ENCODE peak calls at places on chromosome 18, in eight cellular contexts. J is ovary, W is colonic mucosa, D is AG10803, H is breast epithelium, V is testis, C is body of pancreas, A is H1. E is an unnamed sample.

GRCh38 chr18:3966985-3967856 is 487.9 kb downstream of the DLGAP1 start:
- DNase-seq in J (no peak), W (no peak), D (peak; percentile 45), H (no peak), V (no peak), C (peak; percentile 56), A (no peak), E (peak; percentile 13)

GRCh38 chr18:5058768-5059539 is 138.1 kb downstream of the AKAIN1 start:
- DNase-seq in J (no peak), W (no peak), D (no peak), H (no peak), V (no peak), C (no peak), A (no peak), E (no peak)

GRCh38 chr18:80204142-80204541 is 43.2 kb downstream of the PARD6G start:
- DNase-seq in J (no peak), W (no peak), D (no peak), H (no peak), V (no peak), C (no peak), A (no peak), E (no peak)

GRCh38 chr18:434410-434809 is 66.1 kb downstream of the COLEC12 start:
- DNase-seq in J (no peak), W (no peak), D (peak; percentile 56), H (no peak), V (no peak), C (no peak), A (no peak), E (no peak)

GRCh38 chr18:34643982-34644381 is 66.1 kb upstream of the DTNA start:
- DNase-seq in J (no peak), W (no peak), D (no peak), H (no peak), V (no peak), C (no peak), A (no peak), E (no peak)

GRCh38 chr18:3748081-3748480 is 298.1 kb downstream of the TGIF1 start:
- DNase-seq in J (no peak), W (no peak), D (no peak), H (no peak), V (no peak), C (no peak), A (no peak), E (no peak)

GRCh38 chr18:31741096-31741735 is 19.5 kb downstream of the SLC25A52 start:
- DNase-seq in J (no peak), W (peak; percentile 48), D (peak; percentile 33), H (no peak), V (peak; percentile 79), C (peak; percentile 48), A (no peak), E (peak; percentile 17)

GRCh38 chr18:13982136-13982535 is 66.8 kb upstream of the MC2R start:
- DNase-seq in J (no peak), W (no peak), D (no peak), H (no peak), V (no peak), C (no peak), A (no peak), E (no peak)

GRCh38 chr18:79736230-79736629 is 56.6 kb downstream of the CTDP1 start:
- DNase-seq in J (no peak), W (no peak), D (no peak), H (no peak), V (no peak), C (no peak), A (no peak), E (no peak)

GRCh38 chr18:7021994-7022840 is 95.4 kb downstream of the LAMA1 start:
- DNase-seq in J (no peak), W (peak; percentile 75), D (peak; percentile 16), H (no peak), V (no peak), C (peak; percentile 86), A (no peak), E (no peak)

GRCh38 chr18:24979223-24979622 is 372.7 kb downstream of the ZNF521 start:
- DNase-seq in J (no peak), W (no peak), D (no peak), H (no peak), V (no peak), C (no peak), A (no peak), E (no peak)

GRCh38 chr18:27662537-27662936 is 477.4 kb upstream of the CHST9 start:
- DNase-seq in J (no peak), W (no peak), D (no peak), H (no peak), V (no peak), C (no peak), A (no peak), E (no peak)
- H3K4me3 ChIP-seq in J (no peak overlapping the region), W (no peak overlapping the region), D (no peak overlapping the region), H (no peak overlapping the region), V (no peak overlapping the region), C (no peak overlapping the region), A (no peak overlapping the region), E (no peak overlapping the region)

DNA sequence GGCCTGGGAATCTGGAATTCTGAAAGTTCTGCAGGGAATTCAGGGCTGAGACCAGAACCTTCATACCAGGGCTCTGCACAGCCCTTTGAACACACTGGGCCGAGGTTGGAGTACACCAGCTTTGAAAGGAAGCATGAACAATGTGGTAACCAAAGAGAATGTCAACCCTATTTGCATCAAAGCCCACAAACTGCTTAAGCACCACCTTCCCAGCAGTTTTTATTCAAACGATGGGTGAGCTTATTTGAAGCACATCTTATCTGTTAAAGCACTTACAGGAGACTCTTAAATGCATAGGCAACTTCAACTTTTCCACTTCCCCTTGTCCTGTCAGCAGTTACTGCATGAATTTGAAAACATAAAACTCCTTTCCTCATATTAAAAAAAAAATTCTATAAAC is 96.6 kb downstream of the TXNL1 start:
- DNase-seq in J (no peak), W (no peak), D (no peak), H (no peak), V (no peak), C (no peak), A (no peak), E (no peak)
- H3K4me3 ChIP-seq in J (no peak overlapping the region), W (no peak overlapping the region), D (no peak overlapping the region), H (no peak overlapping the region), V (no peak overlapping the region), C (no peak overlapping the region), A (no peak overlapping the region), E (no peak overlapping the region)

GRCh38 chr18:36350211-36350610 is 52.7 kb downstream of the FHOD3 start:
- DNase-seq in J (no peak), W (no peak), D (no peak), H (no peak), V (no peak), C (no peak), A (no peak), E (no peak)
- H3K4me3 ChIP-seq in J (no peak overlapping the region), W (no peak overlapping the region), D (no peak overlapping the region), H (no peak overlapping the region), V (no peak overlapping the region), C (no peak overlapping the region), A (no peak overlapping the region), E (no peak overlapping the region)

GRCh38 chr18:12315911-12316310 is 7.9 kb downstream of the TUBB6 start:
- DNase-seq in J (no peak), W (no peak), D (no peak), H (no peak), V (no peak), C (peak; percentile 66), A (no peak), E (no peak)
- H3K4me3 ChIP-seq in J (no peak overlapping the region), W (no peak overlapping the region), D (no peak overlapping the region), H (no peak overlapping the region), V (no peak overlapping the region), C (no peak overlapping the region), A (no peak overlapping the region), E (peak overlapping the region; percentile 35)

GRCh38 chr18:47999801-48000248 is 69.4 kb upstream of the SMAD2 start:
- DNase-seq in J (no peak), W (no peak), D (no peak), H (no peak), V (peak; percentile 8), C (no peak), A (no peak), E (no peak)
- H3K4me3 ChIP-seq in J (no peak overlapping the region), W (no peak overlapping the region), D (no peak overlapping the region), H (no peak overlapping the region), V (no peak overlapping the region), C (no peak overlapping the region), A (no peak overlapping the region), E (no peak overlapping the region)

GRCh38 chr18:27005589-27005988 is 140.1 kb upstream of the AQP4 start:
- DNase-seq in J (no peak), W (no peak), D (no peak), H (no peak), V (no peak), C (no peak), A (no peak), E (no peak)
- H3K4me3 ChIP-seq in J (no peak overlapping the region), W (no peak overlapping the region), D (no peak overlapping the region), H (no peak overlapping the region), V (no peak overlapping the region), C (no peak overlapping the region), A (no peak overlapping the region), E (no peak overlapping the region)